ENCODE peak calls at places on chromosome 3, in ten cellular contexts. I is hepatocyte, N is choroid plexus epithelial cell, S is esophagus muscularis mucosa, T is A549, Y is HL-60, W is NB4, B is epithelial cell of proximal tubule, M is kidney, D is endothelial cell of umbilical vein. H is an unnamed sample.

GRCh38 chr3:127822166-127822835 is at the start of gene MGLL:
- DNase-seq in I (peak), N (peak), S (no peak), T (no peak), Y (no peak), W (no peak), B (no peak), M (peak), D (peak), H (peak)

GRCh38 chr3:122921791-122922651 is 105.5 kb downstream of the SEMA5B start:
- DNase-seq in I (peak), N (no peak), S (no peak), T (peak), Y (peak), W (peak), B (no peak), M (peak), D (no peak), H (no peak)

GRCh38 chr3:34938784-34939183 is 700.5 kb upstream of the ARPP21 start:
- DNase-seq in I (no peak), N (no peak), S (no peak), T (no peak), Y (no peak), W (no peak), B (no peak), M (no peak), D (no peak), H (no peak)

GRCh38 chr3:42936157-42936981 is 30.4 kb downstream of the ZNF662 start:
- DNase-seq in I (no peak), N (peak), S (no peak), T (no peak), Y (no peak), W (no peak), B (no peak), M (peak), D (no peak), H (peak)

GRCh38 chr3:29281265-29282228 is 676 bp downstream of the RBMS3 start:
- DNase-seq in I (peak), N (peak), S (no peak), T (no peak), Y (no peak), W (no peak), B (no peak), M (peak), D (peak), H (peak)

GRCh38 chr3:128864351-128864811 is 15.0 kb upstream of the ACAD9 start:
- DNase-seq in I (no peak), N (no peak), S (no peak), T (no peak), Y (no peak), W (no peak), B (no peak), M (no peak), D (no peak), H (no peak)

GRCh38 chr3:117788086-117788485 is 1078.5 kb downstream of the TUSC7 start:
- DNase-seq in I (no peak), N (peak), S (no peak), T (no peak), Y (no peak), W (no peak), B (peak), M (peak), D (no peak), H (peak)

GRCh38 chr3:170553788-170554620 is 31.9 kb downstream of the SLC7A14 start:
- DNase-seq in I (no peak), N (peak), S (peak), T (no peak), Y (no peak), W (no peak), B (no peak), M (no peak), D (peak), H (no peak)

GRCh38 chr3:107284570-107284969 is 92.7 kb upstream of the CCDC54 start:
- DNase-seq in I (no peak), N (peak), S (no peak), T (no peak), Y (no peak), W (no peak), B (no peak), M (no peak), D (no peak), H (peak)

GRCh38 chr3:123112232-123112631 is 45.4 kb downstream of the PDIA5 start:
- DNase-seq in I (no peak), N (no peak), S (no peak), T (no peak), Y (no peak), W (no peak), B (no peak), M (no peak), D (no peak), H (no peak)

GRCh38 chr3:40086890-40087884 is 222.3 kb upstream of the EIF1B start:
- DNase-seq in I (peak), N (peak), S (peak), T (no peak), Y (no peak), W (no peak), B (peak), M (peak), D (no peak), H (no peak)

GRCh38 chr3:64129581-64129980 is 95.7 kb downstream of the PRICKLE2 start:
- DNase-seq in I (no peak), N (no peak), S (no peak), T (no peak), Y (no peak), W (no peak), B (no peak), M (no peak), D (no peak), H (no peak)

GRCh38 chr3:26376131-26376530 is 246.4 kb upstream of the LRRC3B start:
- DNase-seq in I (no peak), N (no peak), S (no peak), T (no peak), Y (no peak), W (no peak), B (no peak), M (no peak), D (no peak), H (no peak)

GRCh38 chr3:13698498-13698897 is 149.6 kb downstream of the FBLN2 start:
- DNase-seq in I (no peak), N (no peak), S (no peak), T (no peak), Y (no peak), W (no peak), B (no peak), M (no peak), D (no peak), H (no peak)

GRCh38 chr3:45664558-45664957 is 24.6 kb upstream of the SACM1L start:
- DNase-seq in I (no peak), N (no peak), S (no peak), T (no peak), Y (no peak), W (no peak), B (no peak), M (no peak), D (no peak), H (peak)

GRCh38 chr3:34275811-34276210 is 477.4 kb downstream of the PDCD6IP start:
- DNase-seq in I (no peak), N (no peak), S (no peak), T (no peak), Y (no peak), W (no peak), B (no peak), M (no peak), D (no peak), H (no peak)

GRCh38 chr3:185276415-185276814 is 22.6 kb upstream of the EHHADH start:
- DNase-seq in I (no peak), N (no peak), S (no peak), T (no peak), Y (no peak), W (no peak), B (no peak), M (no peak), D (no peak), H (no peak)

GRCh38 chr3:171732741-171733140 is 77.5 kb downstream of the PLD1 start:
- DNase-seq in I (no peak), N (no peak), S (no peak), T (no peak), Y (no peak), W (no peak), B (no peak), M (no peak), D (no peak), H (no peak)

GRCh38 chr3:159761377-159761776 is 227.3 kb upstream of the IL12A start:
- DNase-seq in I (no peak), N (no peak), S (no peak), T (no peak), Y (no peak), W (no peak), B (no peak), M (no peak), D (peak), H (peak)

GRCh38 chr3:177320765-177321247 is 123.5 kb upstream of the TBL1XR1 start:
- DNase-seq in I (no peak), N (peak), S (no peak), T (no peak), Y (no peak), W (no peak), B (no peak), M (no peak), D (peak), H (peak)
- H3K4me3 ChIP-seq in I (no peak), N (no peak), S (no peak), T (no peak), Y (no peak), W (no peak), B (no peak), M (peak), D (no peak), H (no peak)

GRCh38 chr3:17806201-17806600 is 63.8 kb upstream of the TBC1D5 start:
- DNase-seq in I (no peak), N (no peak), S (peak), T (no peak), Y (no peak), W (no peak), B (no peak), M (no peak), D (no peak), H (no peak)

GRCh38 chr3:17811633-17812032 is 69.2 kb upstream of the TBC1D5 start:
- DNase-seq in I (no peak), N (no peak), S (no peak), T (no peak), Y (no peak), W (no peak), B (no peak), M (no peak), D (no peak), H (no peak)

GRCh38 chr3:17808994-17809393 is 66.6 kb upstream of the TBC1D5 start:
- DNase-seq in I (no peak), N (peak), S (peak), T (no peak), Y (no peak), W (no peak), B (no peak), M (no peak), D (peak), H (peak)

GRCh38 chr3:17806876-17807275 is 64.4 kb upstream of the TBC1D5 start:
- DNase-seq in I (no peak), N (no peak), S (no peak), T (no peak), Y (no peak), W (no peak), B (no peak), M (no peak), D (no peak), H (no peak)

DNA sequence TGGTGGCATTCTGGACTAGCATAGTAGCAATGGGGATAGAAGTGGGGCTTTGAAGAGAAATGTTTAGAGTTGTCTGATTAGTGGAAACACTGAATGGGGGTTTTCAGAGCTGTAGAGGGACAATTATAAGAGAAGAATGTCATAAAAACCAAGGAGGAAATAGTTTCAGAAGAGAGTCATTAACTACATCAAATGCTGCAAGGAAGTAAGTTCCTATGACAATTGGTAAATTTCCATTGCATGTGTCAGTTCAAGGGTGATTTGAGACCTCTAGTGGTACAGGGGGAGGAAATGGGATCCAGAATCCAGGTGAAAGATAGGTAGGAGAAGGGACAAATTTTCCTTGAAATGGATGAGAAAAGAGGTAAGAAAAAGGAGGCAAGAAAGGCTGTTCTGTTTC is 68.3 kb upstream of the TBC1D5 start:
- DNase-seq in I (no peak), N (no peak), S (no peak), T (no peak), Y (no peak), W (no peak), B (no peak), M (no peak), D (peak), H (peak)
- TF ChIP-seq CTCF in I (peak), N (peak), S (no peak), T (peak), Y (no peak), W (no peak), B (peak), M (peak), D (no peak), H (peak)

GRCh38 chr3:105860649-105861048 is 8.2 kb downstream of the CBLB start:
- DNase-seq in I (no peak), N (peak), S (no peak), T (no peak), Y (no peak), W (no peak), B (no peak), M (no peak), D (peak), H (peak)

GRCh38 chr3:105862217-105862616 is 6.6 kb downstream of the CBLB start:
- DNase-seq in I (no peak), N (no peak), S (no peak), T (no peak), Y (no peak), W (peak), B (no peak), M (no peak), D (no peak), H (no peak)

GRCh38 chr3:105853801-105854432 is 14.9 kb downstream of the CBLB start:
- DNase-seq in I (no peak), N (no peak), S (no peak), T (no peak), Y (no peak), W (no peak), B (no peak), M (no peak), D (no peak), H (no peak)

GRCh38 chr3:105856605-105857004 is 12.2 kb downstream of the CBLB start:
- DNase-seq in I (no peak), N (no peak), S (no peak), T (no peak), Y (no peak), W (no peak), B (no peak), M (no peak), D (no peak), H (no peak)

GRCh38 chr3:105857963-105858362 is 10.8 kb downstream of the CBLB start:
- DNase-seq in I (no peak), N (no peak), S (no peak), T (no peak), Y (no peak), W (no peak), B (no peak), M (no peak), D (no peak), H (no peak)
- H3K4me3 ChIP-seq in I (no peak), N (no peak), S (no peak), T (no peak), Y (no peak), W (no peak), B (no peak), M (no peak), D (no peak), H (no peak)

GRCh38 chr3:10510743-10511432 is 5.5 kb upstream of the ATP2B2 start:
- DNase-seq in I (no peak), N (no peak), S (no peak), T (no peak), Y (no peak), W (no peak), B (no peak), M (no peak), D (no peak), H (no peak)
- TF ChIP-seq CTCF in I (no peak), N (no peak), S (no peak), T (no peak), Y (no peak), W (no peak), B (no peak), M (no peak), D (no peak), H (no peak)

GRCh38 chr3:191217331-191217730 is 18.3 kb downstream of the OSTN start:
- DNase-seq in I (no peak), N (no peak), S (no peak), T (no peak), Y (no peak), W (no peak), B (no peak), M (no peak), D (no peak), H (no peak)
- H3K4me3 ChIP-seq in I (no peak), N (no peak), S (no peak), T (no peak), Y (no peak), W (no peak), B (no peak), M (no peak), D (no peak), H (no peak)

GRCh38 chr3:143430582-143430981 is 311.0 kb downstream of the CHST2 start:
- DNase-seq in I (no peak), N (no peak), S (no peak), T (no peak), Y (no peak), W (no peak), B (no peak), M (no peak), D (no peak), H (no peak)

GRCh38 chr3:143428351-143428750 is 308.8 kb downstream of the CHST2 start:
- DNase-seq in I (no peak), N (no peak), S (no peak), T (no peak), Y (no peak), W (no peak), B (no peak), M (no peak), D (no peak), H (no peak)

GRCh38 chr3:143429628-143430514 is 310.3 kb downstream of the CHST2 start:
- DNase-seq in I (no peak), N (peak), S (no peak), T (no peak), Y (no peak), W (no peak), B (no peak), M (no peak), D (no peak), H (peak)

GRCh38 chr3:143436231-143436930 is 316.8 kb downstream of the CHST2 start:
- DNase-seq in I (no peak), N (peak), S (no peak), T (no peak), Y (no peak), W (no peak), B (peak), M (no peak), D (no peak), H (peak)

DNA sequence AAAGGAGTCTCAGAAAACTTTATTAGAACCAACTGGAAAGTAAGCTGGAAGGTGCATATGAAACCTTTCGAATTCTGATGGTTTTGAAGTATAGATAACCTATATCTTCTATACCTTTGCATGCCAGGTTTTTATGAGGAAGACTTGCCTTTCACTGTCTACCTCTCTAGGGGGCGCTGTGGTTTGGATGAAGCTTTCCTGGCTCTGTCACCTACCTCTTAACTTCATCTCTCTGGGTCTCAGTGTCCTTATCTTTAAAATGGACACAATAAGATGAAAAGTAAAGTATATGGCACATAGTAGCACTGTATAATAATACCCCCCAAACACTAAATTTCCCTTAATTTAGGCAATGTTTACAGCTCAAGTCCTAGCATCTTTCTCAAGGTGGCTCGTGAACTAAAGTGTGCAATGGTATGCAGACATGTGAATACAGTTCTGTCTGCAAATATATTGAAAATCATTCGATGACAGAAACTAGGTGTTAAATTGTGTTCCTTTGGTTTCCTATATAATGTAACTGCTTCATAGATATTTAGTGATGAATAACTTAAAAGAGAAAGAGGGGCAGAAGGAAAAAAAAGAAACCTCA is 314.3 kb downstream of the CHST2 start:
- DNase-seq in I (no peak), N (peak), S (no peak), T (no peak), Y (no peak), W (peak), B (no peak), M (no peak), D (no peak), H (no peak)
- TF ChIP-seq CTCF in I (peak), N (peak), S (peak), T (peak), Y (peak), W (peak), B (peak), M (peak), D (peak), H (peak)